ENCODE peak calls at places on chromosomes 5 and 9, in four cellular contexts. One of them, this sample, is unnamed.

GRCh38 chr5:114953559-114953958 is 216.1 kb downstream of the TRIM36 start:
- DNase-seq in HepG2: no peak
- DNase-seq in K562: no peak
- DNase-seq in HCT116: no peak
- DNase-seq in this sample: no peak

GRCh38 chr5:124963236-124963929 is 216.9 kb upstream of the ZNF608 start:
- DNase-seq in HepG2: peak; percentile 2
- DNase-seq in K562: no peak
- DNase-seq in HCT116: no peak
- DNase-seq in this sample: no peak

GRCh38 chr9:126051446-126052130 is 275.0 kb upstream of the MVB12B start:
- DNase-seq in HepG2: no peak
- DNase-seq in K562: no peak
- DNase-seq in HCT116: no peak
- DNase-seq in this sample: no peak

GRCh38 chr9:125521462-125522327 is 185.3 kb downstream of the MAPKAP1 start:
- DNase-seq in HepG2: peak; percentile 35
- DNase-seq in K562: no peak
- DNase-seq in HCT116: peak; percentile 76
- DNase-seq in this sample: peak; percentile 75

GRCh38 chr9:127928232-127929043 is 2.1 kb downstream of the PIP5KL1 start:
- DNase-seq in HepG2: no peak
- DNase-seq in K562: no peak
- DNase-seq in HCT116: no peak
- DNase-seq in this sample: no peak

GRCh38 chr9:23830459-23830805 is 4.4 kb upstream of the ELAVL2 start:
- DNase-seq in HepG2: no peak
- DNase-seq in K562: no peak
- DNase-seq in HCT116: no peak
- DNase-seq in this sample: no peak

GRCh38 chr5:80172067-80172690 is 83.7 kb downstream of the SERINC5 start:
- DNase-seq in HepG2: no peak
- DNase-seq in K562: no peak
- DNase-seq in HCT116: no peak
- DNase-seq in this sample: no peak

GRCh38 chr5:9324348-9325056 is 221.4 kb downstream of the SEMA5A start:
- DNase-seq in HepG2: no peak
- DNase-seq in K562: no peak
- DNase-seq in HCT116: no peak
- DNase-seq in this sample: no peak

GRCh38 chr5:95864944-95865504 is 42.5 kb upstream of the GLRX start:
- DNase-seq in HepG2: peak; percentile 99
- DNase-seq in K562: no peak
- DNase-seq in HCT116: no peak
- DNase-seq in this sample: no peak

GRCh38 chr5:154349621-154350020 is 96.2 kb upstream of the SAP30L start:
- DNase-seq in HepG2: no peak
- DNase-seq in K562: no peak
- DNase-seq in HCT116: no peak
- DNase-seq in this sample: no peak

GRCh38 chr5:141681695-141682641 is at the start of gene ARAP3:
- DNase-seq in HepG2: peak; percentile 9
- DNase-seq in K562: peak; percentile 88
- DNase-seq in HCT116: peak; percentile 40
- DNase-seq in this sample: peak; percentile 38

GRCh38 chr9:114386886-114387677 is 700 bp downstream of the AKNA start:
- DNase-seq in HepG2: no peak
- DNase-seq in K562: no peak
- DNase-seq in HCT116: no peak
- DNase-seq in this sample: no peak

GRCh38 chr5:88937406-88937805 is 54.4 kb upstream of the MEF2C start:
- DNase-seq in HepG2: no peak
- DNase-seq in K562: no peak
- DNase-seq in HCT116: no peak
- DNase-seq in this sample: no peak

GRCh38 chr5:93579561-93580386 is 1.2 kb downstream of the NR2F1-AS1 start:
- DNase-seq in HepG2: no peak
- DNase-seq in K562: no peak
- DNase-seq in HCT116: no peak
- DNase-seq in this sample: no peak

GRCh38 chr5:65508978-65509377 is 27.3 kb upstream of the ADAMTS6 start:
- DNase-seq in HepG2: no peak
- DNase-seq in K562: no peak
- DNase-seq in HCT116: no peak
- DNase-seq in this sample: no peak

GRCh38 chr9:93670208-93671029 is 94.0 kb downstream of the PHF2 start:
- DNase-seq in HepG2: no peak
- DNase-seq in K562: no peak
- DNase-seq in HCT116: no peak
- DNase-seq in this sample: no peak

GRCh38 chr5:168347786-168348414 is 56.5 kb downstream of the WWC1 start:
- DNase-seq in HepG2: no peak
- DNase-seq in K562: no peak
- DNase-seq in HCT116: no peak
- DNase-seq in this sample: no peak

GRCh38 chr9:122216798-122217418 is 11.8 kb downstream of the LHX6 start:
- DNase-seq in HepG2: no peak
- DNase-seq in K562: no peak
- DNase-seq in HCT116: no peak
- DNase-seq in this sample: no peak

GRCh38 chr5:139711067-139711851 is 63.1 kb downstream of the CXXC5 start:
- DNase-seq in HepG2: no peak
- DNase-seq in K562: peak; percentile 87
- DNase-seq in HCT116: no peak
- DNase-seq in this sample: no peak

GRCh38 chr5:156942064-156942463 is 21.0 kb downstream of the TIMD4 start:
- DNase-seq in HepG2: no peak
- DNase-seq in K562: no peak
- DNase-seq in HCT116: no peak
- DNase-seq in this sample: no peak

GRCh38 chr5:88269222-88269771 is 652 bp upstream of the TMEM161B start:
- DNase-seq in HepG2: peak; percentile 6
- DNase-seq in K562: peak; percentile 17
- DNase-seq in HCT116: no peak
- DNase-seq in this sample: no peak

GRCh38 chr5:14463629-14464028 is 118.0 kb upstream of the OTULINL start:
- DNase-seq in HepG2: no peak
- DNase-seq in K562: no peak
- DNase-seq in HCT116: no peak
- DNase-seq in this sample: no peak

GRCh38 chr5:10233011-10233410 is 16.7 kb downstream of the ATPSCKMT start:
- DNase-seq in HepG2: no peak
- DNase-seq in K562: no peak
- DNase-seq in HCT116: no peak
- DNase-seq in this sample: no peak

GRCh38 chr9:137630126-137630525 is 11.3 kb downstream of the EHMT1 start:
- DNase-seq in HepG2: no peak
- DNase-seq in K562: no peak
- DNase-seq in HCT116: no peak
- DNase-seq in this sample: no peak

GRCh38 chr5:132050661-132051371 is 9.6 kb upstream of the IL3 start:
- DNase-seq in HepG2: no peak
- DNase-seq in K562: no peak
- DNase-seq in HCT116: no peak
- DNase-seq in this sample: no peak

GRCh38 chr5:32725994-32726659 is 15.0 kb downstream of the NPR3 start:
- DNase-seq in HepG2: no peak
- DNase-seq in K562: no peak
- DNase-seq in HCT116: no peak
- DNase-seq in this sample: no peak

GRCh38 chr5:95759634-95760033 is 28.5 kb downstream of the RHOBTB3 start:
- DNase-seq in HepG2: peak; percentile 95
- DNase-seq in K562: no peak
- DNase-seq in HCT116: no peak
- DNase-seq in this sample: no peak

GRCh38 chr5:93595420-93596136 is 12.6 kb downstream of the NR2F1 start:
- DNase-seq in HepG2: no peak
- DNase-seq in K562: no peak
- DNase-seq in HCT116: no peak
- DNase-seq in this sample: no peak

GRCh38 chr5:63194126-63194525 is 615.5 kb downstream of the LRRC70 start:
- DNase-seq in HepG2: no peak
- DNase-seq in K562: no peak
- DNase-seq in HCT116: no peak
- DNase-seq in this sample: no peak
- TF ChIP-seq POLR2AphosphoS5 in HepG2: no peak
- TF ChIP-seq POLR2AphosphoS5 in K562: no peak
- TF ChIP-seq POLR2AphosphoS5 in HCT116: no peak
- TF ChIP-seq POLR2AphosphoS5 in this sample: no peak

DNA sequence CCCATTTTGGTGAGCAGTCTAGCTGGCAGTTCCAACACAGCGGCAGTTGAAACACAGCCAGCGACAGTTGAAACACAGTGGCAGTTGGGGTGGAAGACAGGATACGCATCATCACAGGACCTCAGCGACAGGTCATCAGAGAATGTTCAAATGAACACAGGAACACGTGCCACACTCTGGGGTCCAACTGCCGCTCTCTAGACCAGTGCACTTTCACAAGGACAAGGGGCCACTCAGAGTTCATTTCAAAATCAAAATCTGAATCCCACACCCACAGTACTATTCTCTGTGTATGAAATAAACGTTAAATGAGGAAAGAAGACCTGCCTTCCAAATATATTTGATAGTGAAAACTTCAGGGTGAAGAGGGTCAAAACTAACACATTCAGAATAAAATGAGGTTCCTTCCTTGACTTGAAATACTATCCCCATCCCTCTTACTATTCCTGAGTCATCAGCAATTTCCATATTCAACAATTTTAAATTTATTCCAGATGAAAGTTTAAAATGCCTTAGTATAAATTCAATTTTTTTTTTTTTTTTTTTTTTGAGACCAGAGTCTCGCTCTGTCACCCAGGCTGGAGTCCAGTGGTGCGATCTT is 53.0 kb upstream of the SIMC1 start:
- DNase-seq in HepG2: no peak
- DNase-seq in K562: peak; percentile 19
- DNase-seq in HCT116: no peak
- DNase-seq in this sample: no peak
- TF ChIP-seq TCF7L2 in HepG2: no peak
- TF ChIP-seq TCF7L2 in K562: no peak
- TF ChIP-seq TCF7L2 in HCT116: no peak
- TF ChIP-seq TCF7L2 in this sample: no peak

GRCh38 chr5:67404261-67405100 is 207.9 kb upstream of the CD180 start:
- DNase-seq in HepG2: peak; percentile 8
- DNase-seq in K562: no peak
- DNase-seq in HCT116: no peak
- DNase-seq in this sample: peak; percentile 20
- TF ChIP-seq POLR2AphosphoS5 in HepG2: no peak
- TF ChIP-seq POLR2AphosphoS5 in K562: no peak
- TF ChIP-seq POLR2AphosphoS5 in HCT116: no peak
- TF ChIP-seq POLR2AphosphoS5 in this sample: no peak

GRCh38 chr9:36118201-36118600 is 18.3 kb upstream of the GLIPR2 start:
- DNase-seq in HepG2: no peak
- DNase-seq in K562: no peak
- DNase-seq in HCT116: no peak
- DNase-seq in this sample: no peak

GRCh38 chr9:36118706-36119105 is 17.8 kb upstream of the GLIPR2 start:
- DNase-seq in HepG2: no peak
- DNase-seq in K562: no peak
- DNase-seq in HCT116: no peak
- DNase-seq in this sample: no peak

GRCh38 chr9:36116593-36116992 is 19.9 kb upstream of the GLIPR2 start:
- DNase-seq in HepG2: no peak
- DNase-seq in K562: no peak
- DNase-seq in HCT116: no peak
- DNase-seq in this sample: no peak

GRCh38 chr9:36120705-36121104 is 15.8 kb upstream of the GLIPR2 start:
- DNase-seq in HepG2: no peak
- DNase-seq in K562: no peak
- DNase-seq in HCT116: no peak
- DNase-seq in this sample: no peak

GRCh38 chr9:36119476-36119875 is 17.1 kb upstream of the GLIPR2 start:
- DNase-seq in HepG2: no peak
- DNase-seq in K562: no peak
- DNase-seq in HCT116: no peak
- DNase-seq in this sample: no peak
- TF ChIP-seq TCF7L2 in HepG2: no peak
- TF ChIP-seq TCF7L2 in K562: no peak
- TF ChIP-seq TCF7L2 in HCT116: no peak
- TF ChIP-seq TCF7L2 in this sample: no peak

GRCh38 chr5:84392836-84393235 is 8.2 kb upstream of the EDIL3 start:
- DNase-seq in HepG2: no peak
- DNase-seq in K562: no peak
- DNase-seq in HCT116: no peak
- DNase-seq in this sample: no peak

GRCh38 chr5:84397385-84397784 is 12.7 kb upstream of the EDIL3 start:
- DNase-seq in HepG2: no peak
- DNase-seq in K562: no peak
- DNase-seq in HCT116: no peak
- DNase-seq in this sample: no peak

DNA sequence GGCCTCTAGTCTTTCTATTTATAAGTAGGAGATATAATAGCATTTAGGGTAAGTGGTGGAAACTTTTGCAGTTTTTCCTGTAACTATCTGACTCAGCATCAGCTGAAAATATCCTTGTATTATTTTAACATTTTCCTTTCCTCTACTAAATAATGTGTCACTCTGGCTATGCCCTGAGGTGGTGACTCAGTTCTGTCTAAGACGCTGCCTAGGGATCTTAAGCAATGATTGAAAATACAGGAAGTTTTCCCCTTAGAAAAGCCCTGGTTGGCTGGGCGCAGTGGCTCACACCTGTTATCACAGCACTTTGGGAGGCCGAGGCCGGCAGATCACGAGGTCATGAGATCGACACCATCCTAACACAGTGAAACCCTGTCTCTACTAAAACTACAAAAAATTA is 9.3 kb upstream of the EDIL3 start:
- DNase-seq in HepG2: no peak
- DNase-seq in K562: no peak
- DNase-seq in HCT116: peak; percentile 29
- DNase-seq in this sample: peak; percentile 64
- TF ChIP-seq POLR2AphosphoS5 in HepG2: no peak
- TF ChIP-seq POLR2AphosphoS5 in K562: no peak
- TF ChIP-seq POLR2AphosphoS5 in HCT116: no peak
- TF ChIP-seq POLR2AphosphoS5 in this sample: no peak

GRCh38 chr5:173781826-173782670 is 106.1 kb upstream of the CPEB4 start:
- DNase-seq in HepG2: no peak
- DNase-seq in K562: peak; percentile 76
- DNase-seq in HCT116: no peak
- DNase-seq in this sample: peak; percentile 42
- TF ChIP-seq TCF7L2 in HepG2: no peak
- TF ChIP-seq TCF7L2 in K562: no peak
- TF ChIP-seq TCF7L2 in HCT116: no peak
- TF ChIP-seq TCF7L2 in this sample: no peak

GRCh38 chr9:133994359-133995011 is 2.4 kb upstream of the VAV2 start:
- DNase-seq in HepG2: peak; percentile 64
- DNase-seq in K562: peak; percentile 83
- DNase-seq in HCT116: peak; percentile 46
- DNase-seq in this sample: no peak
- TF ChIP-seq POLR2AphosphoS5 in HepG2: no peak
- TF ChIP-seq POLR2AphosphoS5 in K562: no peak
- TF ChIP-seq POLR2AphosphoS5 in HCT116: no peak
- TF ChIP-seq POLR2AphosphoS5 in this sample: no peak